ENCODE peak calls at places on chromosomes 16 and 17, in nine cellular contexts. F is NCI-H1048, J is heart right ventricle, N is prostate gland, C is activated gamma-delta T cell treated with Interleukin-2 at 50 U/mL for 16 hours, X is brain pericyte, Y is T-cell, U is SW480, T is left lobe of liver. Z is an unnamed sample.

GRCh38 chr17:42276609-42277341 is 584 bp upstream of the STAT5B start:
- DNase-seq in F (no peak), J (peak), N (no peak), C (no peak), X (peak), Y (no peak), U (peak), T (peak), Z (peak)

GRCh38 chr17:28151001-28151400 is 108.5 kb downstream of the NLK start:
- DNase-seq in F (no peak), J (no peak), N (no peak), C (no peak), X (no peak), Y (no peak), U (no peak), T (no peak), Z (no peak)

GRCh38 chr17:77827039-77827438 is 131.5 kb upstream of the TNRC6C start:
- DNase-seq in F (no peak), J (no peak), N (no peak), C (no peak), X (no peak), Y (no peak), U (no peak), T (no peak), Z (no peak)

GRCh38 chr16:58057784-58058183 is 32.2 kb downstream of the MMP15 start:
- DNase-seq in F (no peak), J (no peak), N (no peak), C (no peak), X (no peak), Y (no peak), U (no peak), T (no peak), Z (no peak)

GRCh38 chr17:14790518-14790917 is 474.6 kb downstream of the PMP22 start:
- DNase-seq in F (no peak), J (no peak), N (no peak), C (no peak), X (peak), Y (no peak), U (no peak), T (no peak), Z (no peak)

GRCh38 chr17:65656390-65657250 is 95.2 kb upstream of the AXIN2 start:
- DNase-seq in F (no peak), J (no peak), N (no peak), C (no peak), X (no peak), Y (no peak), U (peak), T (no peak), Z (no peak)

GRCh38 chr17:83177611-83178532 is 98.5 kb downstream of the METRNL start:
- DNase-seq in F (no peak), J (no peak), N (no peak), C (no peak), X (no peak), Y (no peak), U (no peak), T (peak), Z (no peak)

GRCh38 chr17:17344507-17345293 is 41.5 kb downstream of the NT5M start:
- DNase-seq in F (no peak), J (no peak), N (no peak), C (no peak), X (no peak), Y (no peak), U (no peak), T (peak), Z (no peak)

GRCh38 chr16:46858151-46858550 is 26.0 kb upstream of the GPT2 start:
- DNase-seq in F (no peak), J (no peak), N (no peak), C (no peak), X (no peak), Y (no peak), U (no peak), T (no peak), Z (no peak)

GRCh38 chr16:67514382-67514828 is 14.2 kb upstream of the RIPOR1 start:
- DNase-seq in F (peak), J (peak), N (peak), C (peak), X (no peak), Y (peak), U (peak), T (peak), Z (peak)

GRCh38 chr16:21663889-21664647 is at the start of gene OTOA:
- DNase-seq in F (no peak), J (no peak), N (no peak), C (peak), X (no peak), Y (no peak), U (no peak), T (no peak), Z (peak)

GRCh38 chr16:13307861-13308260 is 406.5 kb downstream of the SHISA9 start:
- DNase-seq in F (no peak), J (no peak), N (no peak), C (no peak), X (no peak), Y (no peak), U (peak), T (no peak), Z (no peak)

GRCh38 chr17:13996758-13997157 is 72.5 kb upstream of the COX10 start:
- DNase-seq in F (no peak), J (no peak), N (no peak), C (no peak), X (no peak), Y (no peak), U (no peak), T (no peak), Z (no peak)

GRCh38 chr17:50947844-50948514 is 81.8 kb upstream of the TOB1 start:
- DNase-seq in F (no peak), J (peak), N (peak), C (no peak), X (no peak), Y (no peak), U (no peak), T (peak), Z (no peak)

GRCh38 chr17:3533752-3534151 is 23.9 kb downstream of the TRPV3 start:
- DNase-seq in F (no peak), J (no peak), N (no peak), C (no peak), X (no peak), Y (no peak), U (no peak), T (no peak), Z (no peak)

GRCh38 chr17:58271532-58271931 is 9.2 kb downstream of the MPO start:
- DNase-seq in F (no peak), J (no peak), N (no peak), C (no peak), X (no peak), Y (no peak), U (no peak), T (no peak), Z (no peak)

GRCh38 chr17:76932402-76933333 is 64.5 kb downstream of the MGAT5B start:
- DNase-seq in F (no peak), J (no peak), N (no peak), C (no peak), X (no peak), Y (no peak), U (no peak), T (no peak), Z (no peak)

GRCh38 chr16:70421473-70422311 is 17.2 kb downstream of the ST3GAL2 start:
- DNase-seq in F (no peak), J (no peak), N (no peak), C (no peak), X (no peak), Y (no peak), U (no peak), T (no peak), Z (no peak)

GRCh38 chr17:35797370-35797769 is 1.9 kb upstream of the MMP28 start:
- DNase-seq in F (no peak), J (no peak), N (no peak), C (no peak), X (no peak), Y (no peak), U (no peak), T (no peak), Z (no peak)

GRCh38 chr16:4682616-4683254 is 10.6 kb upstream of the NUDT16L1 start:
- DNase-seq in F (no peak), J (peak), N (peak), C (no peak), X (no peak), Y (no peak), U (no peak), T (peak), Z (peak)

GRCh38 chr16:12016166-12016947 is 39.8 kb downstream of the SNX29 start:
- DNase-seq in F (no peak), J (no peak), N (no peak), C (no peak), X (no peak), Y (no peak), U (no peak), T (no peak), Z (no peak)

GRCh38 chr17:38892083-38892482 is 22.2 kb downstream of the LASP1 start:
- DNase-seq in F (no peak), J (no peak), N (no peak), C (no peak), X (no peak), Y (no peak), U (no peak), T (no peak), Z (no peak)

GRCh38 chr17:74194682-74195081 is 8.8 kb upstream of the RPL38 start:
- DNase-seq in F (no peak), J (no peak), N (no peak), C (no peak), X (no peak), Y (no peak), U (no peak), T (no peak), Z (no peak)

GRCh38 chr16:53080345-53081031 is 25.7 kb downstream of the CHD9 start:
- DNase-seq in F (no peak), J (peak), N (peak), C (no peak), X (no peak), Y (no peak), U (no peak), T (no peak), Z (no peak)

GRCh38 chr17:82929011-82929622 is 89.3 kb upstream of the ZNF750 start:
- DNase-seq in F (no peak), J (no peak), N (no peak), C (no peak), X (no peak), Y (no peak), U (no peak), T (no peak), Z (no peak)

GRCh38 chr16:88773812-88774291 is 11.2 kb downstream of the PIEZO1 start:
- DNase-seq in F (no peak), J (peak), N (no peak), C (no peak), X (no peak), Y (no peak), U (peak), T (no peak), Z (no peak)

GRCh38 chr17:40648326-40648968 is 829 bp upstream of the SMARCE1 start:
- DNase-seq in F (no peak), J (peak), N (peak), C (no peak), X (no peak), Y (no peak), U (peak), T (no peak), Z (no peak)

GRCh38 chr17:47205419-47205963 is 3.7 kb upstream of the MYL4 start:
- DNase-seq in F (no peak), J (peak), N (peak), C (peak), X (no peak), Y (peak), U (peak), T (no peak), Z (peak)

Z was measured in CD8-positive, alpha-beta memory T cell.